ENCODE peak calls at places on chromosome 5, in five cellular contexts. P is HepG2, Z is IMR-90, C is K562, I is GM12878. J is an unnamed sample.

GRCh38 chr5:174188300-174188699 is 142.8 kb downstream of the NSG2 start:
- DNase-seq in P (no peak), Z (no peak), C (peak; percentile 33), I (no peak), J (no peak)

GRCh38 chr5:55218966-55219365 is 8.1 kb downstream of the MCIDAS start:
- DNase-seq in P (no peak), Z (no peak), C (no peak), I (no peak), J (no peak)

GRCh38 chr5:420632-421286 is 22.2 kb upstream of the EXOC3 start:
- DNase-seq in P (no peak), Z (no peak), C (no peak), I (no peak), J (no peak)

GRCh38 chr5:142547445-142548374 is 138.2 kb downstream of the FGF1 start:
- DNase-seq in P (no peak), Z (no peak), C (no peak), I (no peak), J (no peak)

GRCh38 chr5:165026971-165027370 is 1521.6 kb downstream of the MAT2B start:
- DNase-seq in P (no peak), Z (no peak), C (no peak), I (no peak), J (no peak)

GRCh38 chr5:135309391-135310327 is 89.4 kb downstream of the MACROH2A1 start:
- DNase-seq in P (no peak), Z (no peak), C (no peak), I (no peak), J (no peak)

GRCh38 chr5:149271195-149271716 is 403 bp upstream of the AFAP1L1 start:
- DNase-seq in P (peak; percentile 12), Z (no peak), C (no peak), I (no peak), J (no peak)

GRCh38 chr5:132496631-132497487 is 6.3 kb upstream of the IRF1 start:
- DNase-seq in P (peak; percentile 64), Z (peak; percentile 87), C (peak; percentile 91), I (no peak), J (peak; percentile 96)

GRCh38 chr5:60271517-60271916 is 378.0 kb upstream of the PDE4D start:
- DNase-seq in P (no peak), Z (no peak), C (no peak), I (no peak), J (no peak)

GRCh38 chr5:132873930-132874271 is 433 bp downstream of the LEAP2 start:
- DNase-seq in P (no peak), Z (no peak), C (no peak), I (no peak), J (no peak)

GRCh38 chr5:141637266-141637692 is 482 bp downstream of the RELL2 start:
- DNase-seq in P (no peak), Z (no peak), C (peak; percentile 57), I (no peak), J (peak; percentile 86)

GRCh38 chr5:18745988-18746615 is 1111.8 kb downstream of the TAF11L14 start:
- DNase-seq in P (peak; percentile 45), Z (no peak), C (peak; percentile 55), I (peak; percentile 89), J (peak; percentile 11)

GRCh38 chr5:31237159-31237558 is 43.7 kb downstream of the CDH6 start:
- DNase-seq in P (peak; percentile 6), Z (peak; percentile 32), C (no peak), I (no peak), J (peak; percentile 16)

GRCh38 chr5:56108212-56108611 is 113.4 kb upstream of the IL6ST start:
- DNase-seq in P (no peak), Z (no peak), C (no peak), I (no peak), J (no peak)

GRCh38 chr5:175840050-175840841 is 31.1 kb upstream of the CPLX2 start:
- DNase-seq in P (peak; percentile 39), Z (peak; percentile 30), C (peak; percentile 30), I (no peak), J (no peak)
- TF ChIP-seq CTCF in P (peak; percentile 59), Z (peak; percentile 53), C (peak; percentile 70), I (peak; percentile 62), J (peak; percentile 53)

GRCh38 chr5:163596536-163596935 is 91.1 kb downstream of the MAT2B start:
- DNase-seq in P (no peak), Z (no peak), C (no peak), I (no peak), J (peak; percentile 10)

GRCh38 chr5:163594951-163595350 is 89.5 kb downstream of the MAT2B start:
- DNase-seq in P (no peak), Z (peak; percentile 50), C (no peak), I (no peak), J (no peak)

DNA sequence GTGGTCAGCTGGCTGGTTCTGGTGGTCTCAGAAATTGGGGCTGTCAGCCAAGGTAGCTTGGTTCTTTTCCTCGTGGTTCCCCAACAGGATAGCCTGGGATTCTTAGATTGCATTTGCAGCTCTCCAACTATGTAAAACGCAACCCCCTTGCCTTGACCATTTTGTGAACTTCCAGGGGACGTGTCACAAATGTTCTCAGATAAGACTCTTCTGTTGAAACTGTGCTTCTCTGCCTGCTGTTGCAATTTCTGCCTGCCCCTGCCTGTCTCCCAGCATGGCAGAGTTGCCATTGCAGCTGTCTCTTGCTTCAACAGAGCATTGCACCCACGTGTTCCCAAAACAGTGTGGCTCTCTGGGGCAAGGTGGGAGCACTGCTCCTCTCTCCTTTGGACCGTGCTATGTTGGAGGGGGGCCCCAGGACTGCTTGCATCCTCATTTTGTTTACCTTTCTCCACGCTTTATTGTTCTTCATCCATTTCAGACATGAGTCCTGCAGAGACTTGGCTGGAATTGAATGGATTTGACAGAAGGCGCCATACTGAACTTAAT is 90.5 kb downstream of the MAT2B start:
- DNase-seq in P (no peak), Z (no peak), C (no peak), I (no peak), J (no peak)
- TF ChIP-seq MXI1 in P (no peak), Z (no peak), C (no peak), I (no peak), J (no peak)

GRCh38 chr5:3195991-3196390 is 399.6 kb upstream of the IRX1 start:
- DNase-seq in P (no peak), Z (no peak), C (no peak), I (no peak), J (no peak)
- TF ChIP-seq CTCF in P (no peak), Z (no peak), C (no peak), I (no peak), J (no peak)

GRCh38 chr5:10552183-10553143 is 11.4 kb upstream of the ANKRD33B start:
- DNase-seq in P (no peak), Z (peak; percentile 37), C (no peak), I (no peak), J (no peak)
- TF ChIP-seq MXI1 in P (no peak), Z (no peak), C (no peak), I (no peak), J (no peak)

GRCh38 chr5:65037845-65038815 is 269.4 kb downstream of the CWC27 start:
- DNase-seq in P (peak; percentile 39), Z (no peak), C (peak; percentile 62), I (no peak), J (no peak)
- TF ChIP-seq CTCF in P (peak; percentile 62), Z (peak; percentile 18), C (peak; percentile 64), I (peak; percentile 38), J (peak; percentile 48)

GRCh38 chr5:79032031-79032711 is 37.3 kb downstream of the DMGDH start:
- DNase-seq in P (no peak), Z (peak; percentile 4), C (no peak), I (no peak), J (no peak)

GRCh38 chr5:79035237-79035636 is 34.2 kb downstream of the DMGDH start:
- DNase-seq in P (no peak), Z (no peak), C (no peak), I (no peak), J (no peak)

GRCh38 chr5:79042188-79042587 is 27.3 kb downstream of the DMGDH start:
- DNase-seq in P (no peak), Z (no peak), C (no peak), I (no peak), J (no peak)

GRCh38 chr5:79031481-79031867 is 38.0 kb downstream of the DMGDH start:
- DNase-seq in P (peak; percentile 10), Z (no peak), C (no peak), I (no peak), J (no peak)

GRCh38 chr5:79036769-79037168 is 32.7 kb downstream of the DMGDH start:
- DNase-seq in P (no peak), Z (no peak), C (no peak), I (no peak), J (no peak)
- TF ChIP-seq MXI1 in P (no peak), Z (no peak), C (no peak), I (no peak), J (no peak)